ENCODE peak calls at places on chromosomes 3 and 15, in seven cellular contexts. N is mammary epithelial cell, P is GM13977, E is AG04450, Y is brain microvascular endothelial cell, W is WTC11, B is bronchial epithelial cell. S is an unnamed sample.

GRCh38 chr3:149471991-149472390 is 2.5 kb upstream of the TM4SF4 start:
- DNase-seq in N (no peak), B (peak), P (no peak), W (no peak), Y (no peak), E (no peak), S (no peak)

GRCh38 chr3:97957617-97958311 is 14.5 kb downstream of the RIOX2 start:
- DNase-seq in Y (no peak), B (no peak), W (no peak), P (no peak), N (no peak), E (no peak), S (no peak)

GRCh38 chr3:40109641-40110490 is 199.6 kb upstream of the EIF1B start:
- DNase-seq in P (no peak), E (no peak), B (no peak), Y (no peak), N (peak), W (peak), S (no peak)

GRCh38 chr3:66428733-66429132 is 72.1 kb downstream of the LRIG1 start:
- DNase-seq in W (no peak), N (peak), E (peak), P (no peak), B (peak), Y (peak), S (no peak)

GRCh38 chr3:36193448-36193847 is 186.9 kb upstream of the STAC start:
- DNase-seq in E (no peak), N (peak), P (no peak), Y (peak), B (peak), W (no peak), S (no peak)

GRCh38 chr15:72464251-72464650 is 9.9 kb upstream of the ARIH1 start:
- DNase-seq in P (no peak), E (no peak), W (no peak), Y (no peak), B (no peak), N (no peak), S (no peak)

GRCh38 chr3:113147608-113148306 is 63.6 kb upstream of the BOC start:
- DNase-seq in W (no peak), P (no peak), B (no peak), N (no peak), Y (no peak), E (no peak), S (no peak)

GRCh38 chr3:139718415-139718814 is 40.6 kb upstream of the NMNAT3 start:
- DNase-seq in N (peak), Y (peak), W (peak), P (no peak), E (no peak), B (peak), S (no peak)

GRCh38 chr3:182244222-182244971 is 532.7 kb downstream of the SOX2 start:
- DNase-seq in E (no peak), Y (no peak), N (no peak), W (peak), B (no peak), P (no peak), S (no peak)

GRCh38 chr15:29623240-29623639 is 199.0 kb downstream of the TJP1 start:
- DNase-seq in P (no peak), Y (no peak), N (no peak), E (no peak), W (no peak), B (no peak), S (no peak)

GRCh38 chr3:13420051-13420816 is at the start of gene NUP210:
- DNase-seq in P (peak), B (no peak), W (peak), N (no peak), Y (no peak), E (no peak), S (peak)

GRCh38 chr3:134799393-134799792 is 4.3 kb downstream of the EPHB1 start:
- DNase-seq in N (no peak), P (no peak), W (no peak), E (no peak), Y (no peak), B (no peak), S (no peak)

GRCh38 chr3:112767177-112767576 is 79.5 kb downstream of the CD200R1L start:
- DNase-seq in P (peak), W (no peak), Y (no peak), N (no peak), B (no peak), E (no peak), S (peak)

DNA sequence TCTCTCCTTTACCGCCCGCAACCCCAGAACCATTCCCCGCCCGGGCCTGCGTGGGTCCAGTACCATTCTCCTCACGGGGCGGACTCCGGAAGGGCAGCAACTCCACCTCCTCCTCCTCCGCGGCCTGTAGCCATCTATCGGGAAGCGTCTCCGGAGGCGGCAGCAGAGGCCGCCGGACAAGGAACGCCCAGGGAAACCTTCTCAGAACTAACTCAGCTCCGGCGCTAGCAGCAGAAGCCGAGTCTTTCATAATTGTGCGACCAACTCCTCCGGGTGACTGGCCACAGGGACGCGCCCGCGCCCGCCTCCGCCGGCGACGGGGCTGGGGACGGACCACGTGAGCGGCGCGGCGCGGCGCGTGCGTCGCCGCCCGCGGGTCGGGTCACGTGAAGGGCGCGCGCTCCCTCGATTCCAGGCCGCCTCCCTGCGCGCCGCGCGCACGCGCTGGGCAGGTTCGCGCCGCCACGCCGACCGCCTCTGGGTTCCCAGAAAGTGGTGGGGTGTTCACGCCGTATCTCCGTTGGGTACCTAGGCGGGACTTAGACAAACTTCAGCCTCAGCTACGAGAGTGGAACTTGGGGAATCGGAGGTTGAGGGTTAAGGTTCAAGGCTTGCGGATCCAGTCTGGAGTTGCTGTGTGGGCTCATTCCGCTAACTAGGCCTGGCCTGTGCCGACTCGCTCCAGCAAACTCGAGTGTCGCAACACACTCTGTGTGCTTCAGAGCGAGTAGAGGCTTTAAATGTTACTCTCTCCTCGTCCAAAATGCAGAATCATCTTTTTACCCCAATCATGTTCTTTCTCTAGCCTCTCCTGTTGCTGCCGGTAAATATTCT is at the start of gene TRPM7:
- DNase-seq in P (peak), B (peak), N (peak), Y (peak), W (peak), E (no peak), S (peak)
- TF ChIP-seq CTCF in P (no peak), B (no peak), N (no peak), Y (peak), W (no peak), E (no peak), S (no peak)

DNA sequence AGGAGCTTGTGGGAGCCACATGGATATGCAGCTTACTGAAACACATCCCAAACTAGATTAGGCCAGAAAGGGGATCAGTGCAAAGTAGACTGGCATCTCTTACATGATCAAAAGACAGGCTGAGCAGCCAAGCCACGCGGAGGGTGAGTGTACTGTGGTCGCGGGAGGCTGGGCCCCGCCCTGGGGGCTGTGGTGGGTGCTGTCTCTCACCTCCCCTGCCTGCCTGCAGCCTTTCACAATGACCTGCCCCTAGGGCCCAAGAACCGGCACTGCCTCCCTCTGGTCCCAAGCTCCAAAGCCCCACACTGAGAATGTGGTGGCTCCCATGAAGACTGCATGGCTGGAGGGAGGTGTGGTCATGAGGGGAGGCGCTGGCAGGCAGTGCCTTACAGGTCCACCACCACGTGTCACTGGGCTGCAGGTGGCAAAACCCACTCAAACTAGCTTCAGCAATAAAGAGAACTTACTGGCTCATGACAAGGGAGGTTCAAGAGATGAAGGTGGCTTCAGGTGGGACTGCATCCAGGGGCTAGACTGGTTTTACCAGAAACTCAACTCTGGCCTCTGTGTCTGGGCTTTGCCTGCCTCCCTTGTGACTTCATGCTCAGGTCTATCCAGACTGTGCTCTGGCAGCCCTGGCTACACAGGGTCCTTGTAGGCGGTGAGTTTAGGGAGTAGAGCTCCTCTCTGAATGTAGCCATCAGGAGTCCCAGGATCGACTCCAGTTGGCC is 27.4 kb upstream of the PLXND1 start:
- DNase-seq in N (no peak), E (no peak), Y (no peak), W (no peak), B (no peak), P (no peak), S (no peak)
- TF ChIP-seq CTCF in N (no peak), E (no peak), Y (no peak), W (no peak), B (no peak), P (no peak), S (no peak)

GRCh38 chr3:4061201-4061600 is 242.0 kb upstream of the SETMAR start:
- DNase-seq in N (no peak), P (no peak), B (no peak), W (no peak), Y (no peak), E (no peak), S (no peak)
- TF ChIP-seq CTCF in N (no peak), P (no peak), B (no peak), W (no peak), Y (no peak), E (no peak), S (no peak)

GRCh38 chr3:48240711-48241491 is at the start of gene ZNF589:
- DNase-seq in W (peak), P (peak), N (peak), E (peak), B (peak), Y (peak), S (peak)
- TF ChIP-seq CTCF in W (no peak), P (peak), N (no peak), E (peak), B (peak), Y (peak), S (peak)

GRCh38 chr3:172069473-172069872 is 30.1 kb downstream of the FNDC3B start:
- DNase-seq in N (no peak), B (no peak), Y (no peak), W (no peak), E (no peak), P (no peak), S (no peak)
- TF ChIP-seq CTCF in N (no peak), B (no peak), Y (no peak), W (no peak), E (no peak), P (no peak), S (no peak)

GRCh38 chr15:85284497-85284896 is 95.9 kb upstream of the AKAP13 start:
- DNase-seq in B (no peak), E (no peak), W (no peak), Y (no peak), N (no peak), P (peak), S (no peak)
- TF ChIP-seq CTCF in B (no peak), E (no peak), W (no peak), Y (no peak), N (no peak), P (no peak), S (no peak)

GRCh38 chr15:74261041-74261440 is 24.9 kb downstream of the CCDC33 start:
- DNase-seq in Y (no peak), N (no peak), B (no peak), P (no peak), W (no peak), E (no peak), S (no peak)
- TF ChIP-seq CTCF in Y (no peak), N (no peak), B (no peak), P (no peak), W (no peak), E (no peak), S (no peak)

DNA sequence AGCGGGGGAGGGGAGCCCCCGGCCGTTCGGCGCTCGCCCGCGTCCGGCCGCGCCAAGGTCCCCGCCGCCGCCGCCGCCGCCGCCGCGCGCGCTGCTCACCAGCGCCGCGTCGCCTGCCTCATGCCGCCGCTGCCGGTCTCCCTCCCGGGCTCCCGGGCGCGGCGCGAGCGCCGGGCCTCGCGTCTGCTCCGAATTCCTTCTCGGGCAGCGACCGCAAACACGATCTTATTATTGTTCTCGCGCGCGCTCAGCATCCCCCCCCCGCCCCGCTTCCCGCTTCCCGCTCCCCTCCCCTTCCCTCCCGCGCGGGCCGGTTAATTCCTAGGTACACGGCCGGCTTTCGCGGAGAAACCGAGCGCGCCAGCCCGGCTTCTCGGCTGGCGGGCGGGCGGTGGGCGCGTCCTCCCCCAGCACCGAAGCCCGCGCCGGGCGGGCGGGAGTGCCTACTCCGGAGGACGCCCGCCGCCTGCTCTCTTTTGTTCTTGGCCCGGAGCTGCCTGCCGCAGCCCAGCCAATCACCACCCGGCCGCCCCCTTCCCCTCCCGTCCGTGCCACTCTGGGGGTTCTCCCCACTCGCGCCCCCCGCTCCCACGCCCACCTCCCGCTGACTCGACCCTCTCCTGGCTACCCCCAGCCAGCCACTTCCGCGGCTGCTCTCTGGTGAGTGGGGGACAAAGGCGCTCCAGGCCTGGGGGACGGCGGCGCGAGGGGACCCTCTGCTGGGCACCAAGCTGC is at the start of gene HDGFL3:
- DNase-seq in B (no peak), Y (peak), P (peak), E (no peak), N (peak), W (peak), S (peak)
- TF ChIP-seq CTCF in B (no peak), Y (no peak), P (peak), E (no peak), N (no peak), W (no peak), S (no peak)

GRCh38 chr3:197578376-197578775 is 22.6 kb upstream of the BDH1 start:
- DNase-seq in N (no peak), Y (no peak), P (no peak), E (no peak), B (no peak), W (no peak), S (no peak)
- TF ChIP-seq CTCF in N (no peak), Y (no peak), P (no peak), E (no peak), B (no peak), W (no peak), S (no peak)

S was measured in GM13976.